ENCODE peak calls at places on chromosomes 6 and 20, in five cellular contexts. C is ELR; H is stimulated activated naive B cell treated with anti-CD40 and anti-IgM and Interleukin-4, amounts not matched to agents 10 μg/mL and 1 μg/mL and 100 μg/mL, for 72 hours; O is mucosa of descending colon; A is T-helper 1 cell. S is an unnamed sample.

GRCh38 chr20:51899674-51900073 is 97.4 kb upstream of the SALL4 start:
- DNase-seq in C (no peak), O (no peak), A (no peak), H (no peak), S (peak)

GRCh38 chr6:83920017-83920416 is 60.5 kb downstream of the CYB5R4 start:
- DNase-seq in H (no peak), O (no peak), A (no peak), C (peak), S (no peak)

GRCh38 chr6:139940741-139941712 is 566.6 kb upstream of the CITED2 start:
- DNase-seq in O (no peak), A (no peak), H (no peak), C (no peak), S (no peak)

GRCh38 chr6:146027586-146028249 is 1.1 kb upstream of the GRM1 start:
- DNase-seq in C (no peak), H (no peak), O (no peak), A (no peak), S (no peak)

GRCh38 chr6:149445573-149445972 is 39.2 kb downstream of the ZC3H12D start:
- DNase-seq in A (no peak), C (no peak), O (no peak), H (no peak), S (no peak)

GRCh38 chr20:47784599-47785320 is 521 bp downstream of the SULF2 start:
- DNase-seq in C (peak), A (no peak), H (no peak), O (no peak), S (peak)

GRCh38 chr6:28600188-28600587 is 74.5 kb downstream of the GPX5 start:
- DNase-seq in C (peak), O (no peak), H (no peak), A (no peak), S (no peak)

GRCh38 chr6:30826961-30827342 is 57.4 kb upstream of the DDR1 start:
- DNase-seq in C (peak), A (no peak), H (no peak), O (peak), S (peak)

GRCh38 chr6:45675634-45676033 is 297.9 kb upstream of the SUPT3H start:
- DNase-seq in A (no peak), H (no peak), O (no peak), C (no peak), S (no peak)

GRCh38 chr6:113427617-113428016 is 429.5 kb upstream of the MARCKS start:
- DNase-seq in A (no peak), C (no peak), O (no peak), H (no peak), S (no peak)

GRCh38 chr20:1920826-1921225 is 25.6 kb downstream of the SIRPA start:
- DNase-seq in O (no peak), C (no peak), A (no peak), H (no peak), S (no peak)

S was measured in HepG2.